ENCODE peak calls at places on chromosomes 3 and 15, in four cellular contexts. C is H1, Z is HepG2, R is GM12878. M is an unnamed sample.

GRCh38 chr3:5463986-5464385 is 276.5 kb downstream of the EDEM1 start:
- DNase-seq in C (no peak), Z (no peak), R (no peak), M (no peak)

GRCh38 chr15:75644376-75644775 is 3.3 kb upstream of the SNX33 start:
- DNase-seq in C (no peak), Z (no peak), R (no peak), M (no peak)

GRCh38 chr3:37810788-37811187 is 50.9 kb upstream of the CTDSPL start:
- DNase-seq in C (no peak), Z (no peak), R (no peak), M (no peak)

GRCh38 chr15:90259524-90259923 is 5.9 kb upstream of the NGRN start:
- DNase-seq in C (no peak), Z (no peak), R (peak), M (no peak)

GRCh38 chr15:100116416-100117190 is 225.2 kb downstream of the ADAMTS17 start:
- DNase-seq in C (no peak), Z (no peak), R (no peak), M (no peak)

GRCh38 chr15:29131336-29132109 is 138.1 kb downstream of the NSMCE3 start:
- DNase-seq in C (no peak), Z (no peak), R (no peak), M (no peak)

GRCh38 chr3:40731445-40731844 is 206.7 kb downstream of the ZNF621 start:
- DNase-seq in C (no peak), Z (no peak), R (no peak), M (no peak)

GRCh38 chr3:170475091-170475705 is 56.5 kb downstream of the CLDN11 start:
- DNase-seq in C (no peak), Z (no peak), R (no peak), M (no peak)

GRCh38 chr15:101255615-101256350 is 3.9 kb upstream of the CHSY1 start:
- DNase-seq in C (no peak), Z (peak), R (no peak), M (peak)

GRCh38 chr15:74816624-74817369 is 4.2 kb downstream of the LMAN1L start:
- DNase-seq in C (no peak), Z (no peak), R (no peak), M (no peak)

GRCh38 chr3:72380711-72381508 is 467.3 kb downstream of the SHQ1 start:
- DNase-seq in C (no peak), Z (no peak), R (no peak), M (no peak)

GRCh38 chr3:10974131-10974530 is 18.4 kb upstream of the SLC6A1 start:
- DNase-seq in C (no peak), Z (no peak), R (no peak), M (no peak)

GRCh38 chr3:58899159-58899952 is 150.5 kb downstream of the CFAP20DC start:
- DNase-seq in C (peak), Z (no peak), R (peak), M (peak)

GRCh38 chr3:108006077-108006675 is 84.7 kb downstream of the CD47 start:
- DNase-seq in C (no peak), Z (peak), R (no peak), M (no peak)

GRCh38 chr15:93617443-93617842 is 528.4 kb upstream of the RGMA start:
- DNase-seq in C (no peak), Z (no peak), R (no peak), M (no peak)

GRCh38 chr3:47394140-47394855 is 13.5 kb downstream of the PTPN23 start:
- DNase-seq in C (no peak), Z (peak), R (no peak), M (no peak)

GRCh38 chr15:27475395-27475794 is 504.4 kb downstream of the GABRG3 start:
- DNase-seq in C (no peak), Z (no peak), R (no peak), M (no peak)

GRCh38 chr3:71127463-71128243 is 455.9 kb downstream of the FOXP1 start:
- DNase-seq in C (no peak), Z (no peak), R (no peak), M (peak)

GRCh38 chr3:39718674-39719595 is 90.5 kb upstream of the MYRIP start:
- DNase-seq in C (no peak), Z (no peak), R (no peak), M (no peak)

GRCh38 chr3:99240700-99241099 is 339.2 kb upstream of the DCBLD2 start:
- DNase-seq in C (no peak), Z (no peak), R (no peak), M (no peak)

GRCh38 chr15:51736646-51737537 is 563 bp downstream of the LYSMD2 start:
- DNase-seq in C (peak), Z (no peak), R (no peak), M (peak)

GRCh38 chr3:117695321-117695720 is 985.7 kb downstream of the TUSC7 start:
- DNase-seq in C (no peak), Z (no peak), R (no peak), M (no peak)

GRCh38 chr15:100099976-100100375 is 241.8 kb downstream of the ADAMTS17 start:
- DNase-seq in C (no peak), Z (no peak), R (no peak), M (no peak)

GRCh38 chr3:197866035-197866434 is 75.0 kb downstream of the LRCH3 start:
- DNase-seq in C (no peak), Z (no peak), R (no peak), M (no peak)

GRCh38 chr3:187741403-187742350 is 3.6 kb downstream of the BCL6 start:
- DNase-seq in C (peak), Z (peak), R (no peak), M (peak)

GRCh38 chr3:141663993-141664392 is 74.1 kb upstream of the RNF7 start:
- DNase-seq in C (no peak), Z (no peak), R (no peak), M (no peak)

GRCh38 chr3:51395493-51396213 is 4.6 kb downstream of the RBM15B start:
- DNase-seq in C (no peak), Z (no peak), R (no peak), M (no peak)

GRCh38 chr3:161339517-161340500 is 31.5 kb downstream of the SPTSSB start:
- DNase-seq in C (no peak), Z (peak), R (no peak), M (no peak)

GRCh38 chr15:25508369-25509002 is 69.7 kb upstream of the UBE3A start:
- DNase-seq in C (no peak), Z (peak), R (no peak), M (peak)

GRCh38 chr15:78620839-78621421 is at the start of gene CHRNA3:
- DNase-seq in C (peak), Z (no peak), R (no peak), M (no peak)

GRCh38 chr3:27686642-27687041 is 35.5 kb downstream of the EOMES start:
- DNase-seq in C (no peak), Z (no peak), R (no peak), M (no peak)

GRCh38 chr15:61892140-61892539 is 168.1 kb downstream of the VPS13C start:
- DNase-seq in C (peak), Z (no peak), R (no peak), M (no peak)

GRCh38 chr3:66362541-66362941 is 138.3 kb downstream of the LRIG1 start:
- DNase-seq in C (no peak), Z (no peak), R (no peak), M (no peak)

DNA sequence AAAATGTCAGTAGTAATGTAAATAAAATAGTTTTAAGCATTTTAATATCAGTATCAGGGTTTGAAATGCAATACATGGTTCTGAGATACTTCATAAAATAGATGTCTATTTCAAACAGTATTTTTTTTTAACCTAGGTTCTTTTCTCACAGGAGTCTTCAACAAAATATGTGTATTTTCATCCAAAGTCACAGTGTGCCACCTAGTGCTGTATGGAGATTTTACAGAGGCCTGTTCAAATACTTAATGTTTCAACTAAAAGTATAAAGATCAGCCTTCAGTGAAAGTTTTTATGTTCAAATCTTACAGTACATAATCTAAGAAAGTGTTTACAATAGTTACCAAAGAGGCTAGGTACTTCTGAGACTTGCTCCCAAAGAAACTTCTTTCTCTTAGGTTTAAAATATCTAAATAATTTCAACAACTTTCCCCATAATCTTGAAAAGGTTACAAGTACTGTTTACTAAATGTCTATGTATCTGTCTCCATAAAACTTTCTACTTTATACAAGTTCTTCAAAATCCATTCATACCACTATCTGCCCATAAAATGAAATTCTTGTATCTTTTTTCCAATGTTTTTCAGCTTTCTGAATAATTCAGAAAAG is 38.3 kb downstream of the SCAPER start:
- DNase-seq in C (no peak), Z (peak), R (no peak), M (peak)
- TF ChIP-seq HDAC6 in C (no peak), Z (no peak), R (no peak), M (no peak)

DNA sequence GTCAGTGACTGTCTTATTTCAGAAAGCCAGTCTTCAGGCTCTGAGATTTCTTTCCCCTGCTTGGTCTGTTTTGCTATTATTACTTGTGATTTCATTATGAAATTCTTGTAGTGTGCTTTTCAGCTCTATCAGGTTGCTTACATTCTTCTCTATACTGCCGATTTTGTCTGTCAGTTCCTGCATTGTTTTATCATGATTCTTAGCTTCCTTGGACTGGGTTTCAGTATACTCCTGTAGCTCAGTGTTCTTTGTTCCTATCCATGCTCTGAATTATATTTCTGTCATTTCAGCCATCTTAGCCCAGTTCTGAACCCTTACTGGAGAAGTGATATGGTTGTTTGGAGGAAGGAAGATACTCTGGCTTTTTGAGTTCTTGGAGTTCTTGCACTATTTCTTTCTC is 40.5 kb downstream of the CEP63 start:
- DNase-seq in C (no peak), Z (no peak), R (no peak), M (no peak)
- TF ChIP-seq HDAC6 in C (no peak), Z (no peak), R (no peak), M (no peak)

GRCh38 chr3:63940389-63940757 is 28.2 kb upstream of the SCAANT1 start:
- DNase-seq in C (no peak), Z (no peak), R (no peak), M (no peak)
- TF ChIP-seq HDAC6 in C (no peak), Z (no peak), R (no peak), M (no peak)

GRCh38 chr3:171565133-171565532 is 104.9 kb upstream of the TNIK start:
- DNase-seq in C (no peak), Z (no peak), R (no peak), M (no peak)

GRCh38 chr3:171565671-171566070 is 105.5 kb upstream of the TNIK start:
- DNase-seq in C (no peak), Z (peak), R (no peak), M (no peak)

GRCh38 chr3:171564723-171565122 is 104.5 kb upstream of the TNIK start:
- DNase-seq in C (no peak), Z (no peak), R (no peak), M (no peak)

GRCh38 chr3:171561601-171562323 is 101.6 kb upstream of the TNIK start:
- DNase-seq in C (no peak), Z (no peak), R (peak), M (no peak)

GRCh38 chr3:171563298-171563697 is 103.1 kb upstream of the TNIK start:
- DNase-seq in C (no peak), Z (no peak), R (no peak), M (no peak)
- TF ChIP-seq HDAC6 in C (no peak), Z (no peak), R (no peak), M (no peak)

GRCh38 chr3:139491966-139492365 is 15.7 kb upstream of the RBP2 start:
- DNase-seq in C (peak), Z (no peak), R (no peak), M (no peak)
- TF ChIP-seq HDAC6 in C (no peak), Z (no peak), R (no peak), M (no peak)

GRCh38 chr3:100765437-100765975 is 56.2 kb downstream of the TFG start:
- DNase-seq in C (no peak), Z (no peak), R (no peak), M (no peak)
- TF ChIP-seq HDAC6 in C (no peak), Z (no peak), R (no peak), M (no peak)